ENCODE peak calls at places on chromosomes 11 and 22, in seven cellular contexts. D is caudate nucleus; C is brain microvascular endothelial cell; Y is kidney epithelial cell; F is stimulated activated CD8-positive, alpha-beta memory T cell treated with anti-CD3 and anti-CD28 coated beads, Interleukin-2, amount 100 ng/mL, for 1 hour; X is activated naive CD4-positive, alpha-beta T cell treated with anti-CD3 and anti-CD28 coated beads, Interleukin-2, amount 10 ng/mL, durations not matched to agents 7 days and 5 days; I is upper lobe of right lung. A is an unnamed sample.

GRCh38 chr11:5291207-5291838 is 10.4 kb downstream of the OR51B4 start:
- DNase-seq in C (peak; percentile 42), X (no peak), I (no peak), Y (no peak), F (no peak), D (no peak), A (no peak)

GRCh38 chr11:85800595-85801342 is 10.2 kb downstream of the SYTL2 start:
- DNase-seq in F (no peak), I (no peak), C (no peak), Y (no peak), X (no peak), D (no peak), A (no peak)

GRCh38 chr11:76599041-76600013 is 71.2 kb downstream of the LRRC32 start:
- DNase-seq in C (peak; percentile 81), I (peak; percentile 47), Y (no peak), X (no peak), F (no peak), D (no peak), A (no peak)

GRCh38 chr22:29457730-29458129 is 19.3 kb downstream of the RFPL1 start:
- DNase-seq in I (no peak), C (peak; percentile 47), F (no peak), Y (no peak), D (peak; percentile 44), X (peak; percentile 34), A (no peak)

GRCh38 chr11:120316880-120317688 is 8.0 kb upstream of the TLCD5 start:
- DNase-seq in C (no peak), D (no peak), F (no peak), Y (no peak), I (peak; percentile 86), X (no peak), A (no peak)

GRCh38 chr11:95977534-95978174 is 53.7 kb upstream of the MTMR2 start:
- DNase-seq in F (no peak), I (no peak), X (no peak), Y (peak; percentile 28), C (peak; percentile 86), D (no peak), A (no peak)

GRCh38 chr11:70631624-70632047 is 233.3 kb downstream of the CTTN start:
- DNase-seq in I (no peak), D (no peak), F (no peak), Y (no peak), X (no peak), C (no peak), A (no peak)

GRCh38 chr22:20380486-20380885 is 13.5 kb upstream of the ZNF74 start:
- DNase-seq in D (no peak), I (no peak), C (no peak), X (no peak), Y (no peak), F (no peak), A (no peak)

GRCh38 chr22:43474161-43475101 is 62.6 kb downstream of the MPPED1 start:
- DNase-seq in D (no peak), C (no peak), Y (no peak), F (no peak), I (no peak), X (no peak), A (no peak)

GRCh38 chr11:13108416-13108815 is 99.3 kb downstream of the RASSF10 start:
- DNase-seq in D (no peak), X (no peak), C (no peak), I (no peak), F (no peak), Y (no peak), A (no peak)

GRCh38 chr11:107591446-107592236 is 694 bp downstream of the ELMOD1 start:
- DNase-seq in X (peak; percentile 23), I (no peak), Y (no peak), C (no peak), D (peak; percentile 22), F (peak; percentile 15), A (peak; percentile 46)